ENCODE peak calls at places on chromosomes 11 and 22, in ten cellular contexts. E is IMR-90, R is endothelial cell of umbilical vein, Y is trophoblast cell, Q is colonic mucosa, H is kidney, V is mesenchymal stem cell, G is fibroblast of lung, T is HCT116, M is HepG2. O is an unnamed sample.

GRCh38 chr11:13160302-13160701 is 117.3 kb upstream of the BMAL1 start:
- DNase-seq in E (no peak), R (no peak), Y (no peak), Q (no peak), H (no peak), V (no peak), G (no peak), T (no peak), M (no peak), O (no peak)

GRCh38 chr11:16040151-16040550 is 316.2 kb downstream of the SOX6 start:
- DNase-seq in E (no peak), R (no peak), Y (no peak), Q (no peak), H (no peak), V (peak; percentile 46), G (no peak), T (no peak), M (no peak), O (no peak)

GRCh38 chr22:46038516-46039430 is 61.8 kb upstream of the WNT7B start:
- DNase-seq in E (no peak), R (no peak), Y (no peak), Q (peak; percentile 22), H (peak; percentile 68), V (no peak), G (no peak), T (no peak), M (no peak), O (peak; percentile 39)

GRCh38 chr11:107848345-107848744 is 10.2 kb downstream of the SLC35F2 start:
- DNase-seq in E (no peak), R (no peak), Y (no peak), Q (no peak), H (no peak), V (no peak), G (no peak), T (no peak), M (no peak), O (no peak)

GRCh38 chr11:14018441-14018840 is 55.9 kb downstream of the SPON1 start:
- DNase-seq in E (peak; percentile 42), R (no peak), Y (no peak), Q (no peak), H (no peak), V (no peak), G (no peak), T (no peak), M (no peak), O (no peak)

GRCh38 chr11:134654161-134654915 is 242.3 kb upstream of the B3GAT1 start:
- DNase-seq in E (no peak), R (no peak), Y (peak; percentile 77), Q (peak; percentile 10), H (peak; percentile 37), V (no peak), G (no peak), T (no peak), M (no peak), O (peak; percentile 48)

GRCh38 chr11:18804621-18805020 is 13.0 kb upstream of the PTPN5 start:
- DNase-seq in E (no peak), R (no peak), Y (no peak), Q (no peak), H (no peak), V (no peak), G (peak; percentile 7), T (no peak), M (no peak), O (no peak)

GRCh38 chr11:77299528-77299993 is 1.9 kb downstream of the GDPD4 start:
- DNase-seq in E (peak; percentile 11), R (no peak), Y (no peak), Q (no peak), H (no peak), V (no peak), G (no peak), T (peak; percentile 46), M (peak; percentile 84), O (no peak)

GRCh38 chr11:118067006-118067405 is 9.9 kb upstream of the TMPRSS4 start:
- DNase-seq in E (no peak), R (no peak), Y (no peak), Q (no peak), H (no peak), V (no peak), G (no peak), T (no peak), M (no peak), O (no peak)

GRCh38 chr11:89521792-89522191 is 30.6 kb upstream of the NOX4 start:
- DNase-seq in E (no peak), R (no peak), Y (no peak), Q (no peak), H (no peak), V (no peak), G (no peak), T (no peak), M (no peak), O (no peak)

GRCh38 chr22:29115682-29116313 is 43.0 kb downstream of the KREMEN1 start:
- DNase-seq in E (peak; percentile 52), R (no peak), Y (no peak), Q (no peak), H (no peak), V (peak; percentile 67), G (no peak), T (no peak), M (peak; percentile 60), O (no peak)

GRCh38 chr22:46115388-46115678 is 35.0 kb upstream of the PPARA start:
- DNase-seq in E (no peak), R (no peak), Y (no peak), Q (no peak), H (no peak), V (no peak), G (no peak), T (no peak), M (no peak), O (no peak)

GRCh38 chr11:19370100-19370861 is 129.5 kb upstream of the E2F8 start:
- DNase-seq in E (peak; percentile 31), R (peak; percentile 94), Y (peak; percentile 87), Q (no peak), H (no peak), V (peak; percentile 29), G (peak; percentile 67), T (no peak), M (no peak), O (no peak)

GRCh38 chr22:46501701-46502100 is 35.7 kb downstream of the CELSR1 start:
- DNase-seq in E (peak; percentile 76), R (peak; percentile 77), Y (no peak), Q (no peak), H (no peak), V (peak; percentile 5), G (peak; percentile 9), T (no peak), M (no peak), O (no peak)

GRCh38 chr11:12560861-12561260 is 113.4 kb upstream of the TEAD1 start:
- DNase-seq in E (no peak), R (no peak), Y (no peak), Q (no peak), H (no peak), V (no peak), G (no peak), T (no peak), M (no peak), O (no peak)

GRCh38 chr11:57498540-57498939 is 17.0 kb downstream of the SLC43A1 start:
- DNase-seq in E (no peak), R (no peak), Y (no peak), Q (no peak), H (no peak), V (no peak), G (no peak), T (no peak), M (no peak), O (no peak)

GRCh38 chr11:26828291-26828690 is 106.4 kb upstream of the SLC5A12 start:
- DNase-seq in E (no peak), R (no peak), Y (no peak), Q (no peak), H (no peak), V (peak; percentile 51), G (no peak), T (no peak), M (no peak), O (no peak)
- H3K27ac ChIP-seq in E (no peak overlapping the region), R (no peak overlapping the region), Y (peak overlapping the region; percentile 80), Q (no peak overlapping the region), H (peak overlapping the region; percentile 29), V (peak overlapping the region; percentile 94), G (peak overlapping the region; percentile 27), T (no peak overlapping the region), M (no peak overlapping the region), O (no peak overlapping the region)

GRCh38 chr11:26862801-26863200 is 131.1 kb upstream of the FIBIN start:
- DNase-seq in E (no peak), R (no peak), Y (no peak), Q (no peak), H (no peak), V (no peak), G (peak; percentile 15), T (no peak), M (no peak), O (no peak)
- H3K9ac ChIP-seq in E (no peak overlapping the region), R (no peak overlapping the region), Y (no peak overlapping the region), Q (no peak overlapping the region), H (no peak overlapping the region), V (no peak overlapping the region), G (no peak overlapping the region), T (no peak overlapping the region), M (no peak overlapping the region), O (no peak overlapping the region)

DNA sequence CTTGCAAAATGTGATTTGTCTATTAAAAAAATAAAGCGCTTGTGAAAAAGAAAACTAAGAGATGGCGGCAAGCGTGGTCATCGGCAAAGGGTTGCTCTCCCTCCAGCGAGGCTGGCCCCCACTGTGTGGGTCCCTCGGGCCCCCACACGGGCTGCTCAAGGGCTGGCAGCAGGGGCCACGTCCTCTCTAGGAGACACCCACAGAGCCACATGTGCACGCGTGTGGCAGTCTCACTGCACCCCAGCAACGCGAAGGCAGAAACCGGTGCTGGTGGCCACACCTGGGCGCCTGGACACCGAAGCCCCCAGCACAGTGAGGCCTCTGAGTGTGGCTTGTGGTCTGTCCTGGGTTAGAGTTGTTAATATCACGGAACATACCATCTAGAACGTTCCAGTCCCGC is 34.4 kb downstream of the TOLLIP start:
- DNase-seq in E (no peak), R (no peak), Y (no peak), Q (no peak), H (peak; percentile 55), V (no peak), G (no peak), T (no peak), M (no peak), O (no peak)
- H3K27ac ChIP-seq in E (no peak overlapping the region), R (no peak overlapping the region), Y (no peak overlapping the region), Q (no peak overlapping the region), H (no peak overlapping the region), V (no peak overlapping the region), G (no peak overlapping the region), T (no peak overlapping the region), M (no peak overlapping the region), O (no peak overlapping the region)

GRCh38 chr11:74248469-74248868 is 63.0 kb downstream of the P4HA3 start:
- DNase-seq in E (no peak), R (no peak), Y (no peak), Q (no peak), H (no peak), V (no peak), G (no peak), T (no peak), M (no peak), O (no peak)
- H3K9ac ChIP-seq in E (no peak overlapping the region), R (no peak overlapping the region), Y (no peak overlapping the region), Q (no peak overlapping the region), H (no peak overlapping the region), V (no peak overlapping the region), G (no peak overlapping the region), T (no peak overlapping the region), M (no peak overlapping the region), O (no peak overlapping the region)

DNA sequence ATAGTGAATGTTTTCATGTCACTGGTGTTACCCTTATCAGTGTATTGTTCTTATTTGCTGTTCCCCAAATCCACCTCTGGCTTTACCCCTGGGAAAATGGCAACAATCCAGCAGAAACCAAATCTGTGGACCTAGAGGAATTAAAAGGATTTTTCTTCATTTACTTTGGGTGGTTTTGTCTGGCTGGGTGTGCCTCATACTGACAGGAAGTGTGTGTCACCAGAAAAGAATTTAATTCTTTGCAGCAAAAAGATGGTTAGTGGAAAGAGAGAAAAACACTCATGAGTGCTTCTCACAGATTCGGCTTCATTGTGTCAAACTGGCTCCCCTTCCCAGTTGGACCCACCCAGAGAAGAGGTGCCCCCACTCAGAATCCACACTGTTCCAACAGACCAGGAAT is 38.9 kb downstream of the FZD4 start:
- DNase-seq in E (peak; percentile 76), R (peak; percentile 84), Y (no peak), Q (no peak), H (no peak), V (peak; percentile 72), G (peak; percentile 66), T (peak; percentile 10), M (no peak), O (no peak)
- H3K27ac ChIP-seq in E (peak overlapping the region; percentile 93), R (peak overlapping the region; percentile 100), Y (no peak overlapping the region), Q (no peak overlapping the region), H (peak overlapping the region; percentile 5), V (peak overlapping the region; percentile 73), G (peak overlapping the region; percentile 91), T (peak overlapping the region; percentile 21), M (no peak overlapping the region), O (no peak overlapping the region)